ENCODE peak calls at places on chromosomes 1 and 21, in five cellular contexts. R, A, X, M and J are unnamed samples.

GRCh38 chr21:42301371-42302291 is 13.6 kb downstream of the TFF3 start:
- DNase-seq in X (no peak), A (no peak), R (no peak), M (no peak), J (no peak)

GRCh38 chr1:43188106-43188505 is 16.0 kb downstream of the CFAP57 start:
- DNase-seq in A (no peak), M (no peak), X (no peak), R (no peak), J (no peak)

GRCh38 chr1:232856556-232856955 is 51.3 kb downstream of the MAP10 start:
- DNase-seq in M (no peak), X (no peak), R (no peak), A (no peak), J (no peak)

GRCh38 chr1:109423498-109423897 is 2.8 kb downstream of the PSMA5 start:
- DNase-seq in A (no peak), R (no peak), X (no peak), M (no peak), J (no peak)

GRCh38 chr1:175172503-175172902 is 20.1 kb downstream of the KIAA0040 start:
- DNase-seq in R (no peak), X (no peak), M (no peak), A (no peak), J (no peak)

GRCh38 chr21:37452222-37452621 is 85.6 kb downstream of the DYRK1A start:
- DNase-seq in M (no peak), X (no peak), A (no peak), R (no peak), J (peak)

GRCh38 chr1:92784051-92784638 is 763 bp downstream of the EVI5 start:
- DNase-seq in A (peak), X (peak), M (no peak), R (peak), J (peak)

GRCh38 chr1:241470908-241471610 is 48.5 kb downstream of the FH start:
- DNase-seq in X (no peak), M (no peak), R (no peak), A (no peak), J (no peak)

GRCh38 chr1:191752342-191752741 is 405.9 kb upstream of the RGS18 start:
- DNase-seq in X (no peak), A (no peak), R (no peak), M (no peak), J (no peak)

GRCh38 chr1:40153073-40153770 is 8.0 kb upstream of the RLF start:
- DNase-seq in R (peak), X (peak), A (no peak), M (no peak), J (peak)

GRCh38 chr21:35943752-35944151 is 116.6 kb downstream of the SETD4 start:
- DNase-seq in A (no peak), M (no peak), R (no peak), X (no peak), J (no peak)

GRCh38 chr1:229631148-229631547 is 5.1 kb downstream of the URB2 start:
- DNase-seq in R (no peak), X (no peak), A (no peak), M (no peak), J (no peak)

GRCh38 chr1:2863149-2863963 is 61.9 kb upstream of the TTC34 start:
- DNase-seq in A (no peak), M (no peak), R (no peak), X (no peak), J (no peak)

GRCh38 chr1:77399250-77400086 is 117.6 kb downstream of the AK5 start:
- DNase-seq in M (no peak), X (no peak), A (no peak), R (peak), J (no peak)

GRCh38 chr1:201486158-201486557 is 17.2 kb upstream of the PHLDA3 start:
- DNase-seq in M (no peak), X (no peak), A (no peak), R (no peak), J (peak)

GRCh38 chr1:151621351-151621750 is 9.5 kb downstream of the SNX27 start:
- DNase-seq in A (no peak), R (no peak), X (no peak), M (no peak), J (peak)

GRCh38 chr1:28185071-28185470 is 8.6 kb upstream of the PTAFR start:
- DNase-seq in R (no peak), M (no peak), A (no peak), X (no peak), J (no peak)

GRCh38 chr1:45306319-45306718 is 20.4 kb upstream of the HPDL start:
- DNase-seq in X (no peak), M (peak), R (no peak), A (no peak), J (no peak)

DNA sequence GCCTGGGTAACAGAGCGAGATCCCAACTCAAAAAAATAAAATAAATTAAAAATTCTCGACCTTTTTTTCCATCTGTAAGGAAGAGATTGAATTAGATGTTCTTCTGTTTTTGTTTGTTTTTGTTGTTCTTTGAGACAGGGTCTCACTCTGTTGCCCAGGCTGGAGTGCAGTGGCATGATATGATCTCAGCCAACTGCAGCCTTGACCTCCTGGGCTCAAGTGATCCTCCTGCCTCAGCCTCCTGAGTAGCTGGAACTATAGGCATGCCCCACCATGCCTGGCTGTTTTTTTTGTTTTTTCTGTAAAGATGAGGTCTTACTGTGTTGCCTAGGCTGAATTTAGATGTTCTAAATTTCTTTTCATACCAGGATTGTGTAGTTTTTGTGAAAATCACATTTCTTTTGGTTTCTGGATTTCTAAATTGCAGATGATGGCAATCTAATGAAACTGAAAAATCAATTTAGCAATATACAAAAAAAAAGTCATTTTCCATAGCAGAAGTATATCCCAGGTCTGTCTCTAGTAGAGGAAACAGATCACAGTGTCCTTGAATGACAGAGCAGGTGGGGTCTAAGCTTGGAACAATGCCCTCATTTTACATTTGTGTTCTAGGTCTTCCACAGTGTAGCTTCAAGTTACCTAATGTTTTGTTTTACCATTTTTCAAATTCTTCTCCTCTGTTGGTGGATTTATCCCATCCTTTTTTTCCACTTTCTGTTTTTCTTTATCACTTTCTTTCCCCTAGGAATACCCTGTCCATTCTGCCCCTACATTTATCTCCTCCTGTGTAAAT is 20.3 kb downstream of the ZYG11A start:
- DNase-seq in X (no peak), M (no peak), A (no peak), R (no peak), J (no peak)
- H4K8ac ChIP-seq in X (no peak), M (no peak), A (no peak), R (no peak), J (no peak)

DNA sequence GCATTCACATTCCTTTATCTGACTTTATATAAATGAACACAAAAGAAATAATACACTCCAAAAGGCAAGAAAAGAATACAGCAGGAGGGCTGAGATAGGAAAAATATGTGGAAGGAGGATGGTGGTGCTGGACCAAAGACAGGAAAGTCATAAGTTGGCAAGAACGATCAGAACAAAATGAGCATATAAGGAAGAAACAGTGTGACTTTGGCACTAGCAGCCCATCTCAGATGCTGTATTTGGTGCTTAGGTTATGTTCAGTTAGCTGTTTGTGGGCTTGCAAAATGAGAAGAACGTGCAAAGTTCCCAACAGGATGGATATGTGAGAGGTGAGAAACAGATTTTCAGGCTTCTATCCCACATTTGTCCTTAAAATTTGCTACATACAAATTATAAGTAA is 719.8 kb upstream of the ADGRL4 start:
- DNase-seq in A (no peak), M (no peak), R (no peak), X (no peak), J (no peak)
- H2BK12ac ChIP-seq in A (no peak), M (no peak), R (no peak), X (no peak), J (no peak)

GRCh38 chr1:228045405-228045804 is 37.1 kb upstream of the ARF1 start:
- DNase-seq in M (peak), X (no peak), A (no peak), R (no peak), J (no peak)

GRCh38 chr1:228046421-228047182 is 35.9 kb upstream of the ARF1 start:
- DNase-seq in M (peak), R (no peak), X (no peak), A (no peak), J (no peak)

GRCh38 chr1:228047183-228047466 is 35.4 kb upstream of the ARF1 start:
- DNase-seq in R (no peak), A (no peak), X (no peak), M (no peak), J (no peak)

GRCh38 chr1:228044961-228045360 is 37.5 kb upstream of the ARF1 start:
- DNase-seq in R (no peak), A (peak), X (no peak), M (peak), J (no peak)

GRCh38 chr1:228045871-228046270 is 36.6 kb upstream of the ARF1 start:
- DNase-seq in M (peak), A (peak), R (no peak), X (no peak), J (no peak)
- H3K23ac ChIP-seq in M (no peak), A (no peak), R (peak), X (no peak), J (no peak)

DNA sequence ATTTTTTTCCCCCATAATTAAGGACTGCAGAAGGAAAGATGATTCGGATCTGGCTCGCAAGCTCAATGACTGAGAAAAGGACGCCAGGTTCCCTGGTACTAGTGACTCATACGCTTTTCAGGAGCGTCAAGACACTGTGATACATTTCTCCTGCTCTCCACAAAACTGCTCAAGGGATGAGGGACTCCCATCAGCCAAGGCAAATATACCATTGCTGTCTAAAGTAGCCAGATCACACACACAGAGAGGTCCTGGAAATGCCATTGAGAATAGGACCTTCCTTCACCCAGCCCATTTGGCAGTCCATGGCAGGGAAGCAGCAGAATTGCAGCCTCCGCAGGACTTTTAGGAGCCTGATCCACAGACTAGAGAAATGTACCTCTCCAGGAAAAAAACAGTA is 253.6 kb upstream of the IRF2BP2 start:
- DNase-seq in R (no peak), X (no peak), A (no peak), M (no peak), J (peak)
- H4K8ac ChIP-seq in R (no peak), X (no peak), A (no peak), M (no peak), J (no peak)

GRCh38 chr21:45947716-45948255 is 33.8 kb upstream of the COL6A1 start:
- DNase-seq in M (no peak), X (no peak), A (no peak), R (no peak), J (no peak)

GRCh38 chr21:45950740-45951515 is 30.6 kb upstream of the COL6A1 start:
- DNase-seq in A (no peak), R (no peak), M (no peak), X (no peak), J (no peak)

GRCh38 chr21:45951676-45952075 is 29.9 kb upstream of the COL6A1 start:
- DNase-seq in M (no peak), X (no peak), R (no peak), A (no peak), J (no peak)

GRCh38 chr21:45948576-45949141 is 32.9 kb upstream of the COL6A1 start:
- DNase-seq in M (no peak), X (no peak), R (no peak), A (no peak), J (no peak)

GRCh38 chr21:45949928-45950739 is 31.4 kb upstream of the COL6A1 start:
- DNase-seq in X (no peak), M (no peak), R (no peak), A (no peak), J (no peak)
- H2BK12ac ChIP-seq in X (no peak), M (no peak), R (peak), A (no peak), J (peak)